ENCODE peak calls at places on chromosomes 2 and 18, in four cellular contexts. U, M, E and Q are unnamed samples.

GRCh38 chr2:238257786-238258700 is 18.2 kb upstream of the HES6 start:
- DNase-seq in U (no peak), M (no peak), E (no peak), Q (no peak)

GRCh38 chr2:43387092-43388062 is 161.0 kb upstream of the ZFP36L2 start:
- DNase-seq in U (peak; percentile 4), M (peak; percentile 47), E (peak; percentile 34), Q (peak; percentile 43)

GRCh38 chr2:22355816-22356433 is 1029.1 kb upstream of the KLHL29 start:
- DNase-seq in U (no peak), M (peak; percentile 1), E (no peak), Q (peak; percentile 25)

GRCh38 chr2:170324640-170325046 is 146.7 kb downstream of the MYO3B start:
- DNase-seq in U (peak; percentile 39), M (peak; percentile 65), E (no peak), Q (peak; percentile 31)

GRCh38 chr2:23460228-23460627 is 75.2 kb downstream of the KLHL29 start:
- DNase-seq in U (no peak), M (peak; percentile 53), E (no peak), Q (no peak)

GRCh38 chr2:101466426-101466825 is 8.5 kb downstream of the RFX8 start:
- DNase-seq in U (no peak), M (peak; percentile 58), E (no peak), Q (no peak)

GRCh38 chr2:147789720-147790119 is 55.1 kb upstream of the ACVR2A start:
- DNase-seq in U (peak; percentile 59), M (peak; percentile 54), E (peak; percentile 16), Q (no peak)

GRCh38 chr18:55115606-55116005 is 156.3 kb upstream of the CCDC68 start:
- DNase-seq in U (peak; percentile 8), M (peak; percentile 74), E (no peak), Q (no peak)

GRCh38 chr2:26584191-26584590 is 57.0 kb downstream of the CIB4 start:
- DNase-seq in U (no peak), M (no peak), E (no peak), Q (no peak)

GRCh38 chr2:195706161-195706900 is 49.3 kb downstream of the SLC39A10 start:
- DNase-seq in U (no peak), M (peak; percentile 14), E (no peak), Q (no peak)

GRCh38 chr2:33377048-33377447 is 99.4 kb upstream of the RASGRP3 start:
- DNase-seq in U (no peak), M (no peak), E (no peak), Q (no peak)

GRCh38 chr2:111617804-111618576 is 266.0 kb downstream of the ANAPC1 start:
- DNase-seq in U (no peak), M (peak; percentile 80), E (no peak), Q (no peak)

GRCh38 chr2:233354971-233355574 is 779 bp downstream of the DGKD start:
- DNase-seq in U (peak; percentile 30), M (peak; percentile 46), E (no peak), Q (peak; percentile 38)

GRCh38 chr2:236793041-236794011 is 223.7 kb downstream of the ACKR3 start:
- DNase-seq in U (no peak), M (peak; percentile 11), E (no peak), Q (no peak)

GRCh38 chr2:222576390-222577081 is 79.4 kb downstream of the FARSB start:
- DNase-seq in U (no peak), M (no peak), E (no peak), Q (no peak)

GRCh38 chr2:233436691-233437438 is 82.6 kb downstream of the DGKD start:
- DNase-seq in U (no peak), M (no peak), E (no peak), Q (no peak)

GRCh38 chr2:147872967-147873366 is 28.1 kb downstream of the ACVR2A start:
- DNase-seq in U (no peak), M (no peak), E (no peak), Q (no peak)

GRCh38 chr2:11534078-11534745 is 367 bp downstream of the GREB1 start:
- DNase-seq in U (no peak), M (no peak), E (no peak), Q (no peak)

GRCh38 chr2:11535899-11536344 is 2.1 kb downstream of the GREB1 start:
- DNase-seq in U (no peak), M (no peak), E (no peak), Q (no peak)

GRCh38 chr2:11533278-11534077 is at the start of gene GREB1:
- DNase-seq in U (peak; percentile 71), M (peak; percentile 79), E (no peak), Q (no peak)

GRCh38 chr2:11532434-11533055 is 1.3 kb upstream of the GREB1 start:
- DNase-seq in U (peak; percentile 80), M (peak; percentile 69), E (no peak), Q (no peak)

DNA sequence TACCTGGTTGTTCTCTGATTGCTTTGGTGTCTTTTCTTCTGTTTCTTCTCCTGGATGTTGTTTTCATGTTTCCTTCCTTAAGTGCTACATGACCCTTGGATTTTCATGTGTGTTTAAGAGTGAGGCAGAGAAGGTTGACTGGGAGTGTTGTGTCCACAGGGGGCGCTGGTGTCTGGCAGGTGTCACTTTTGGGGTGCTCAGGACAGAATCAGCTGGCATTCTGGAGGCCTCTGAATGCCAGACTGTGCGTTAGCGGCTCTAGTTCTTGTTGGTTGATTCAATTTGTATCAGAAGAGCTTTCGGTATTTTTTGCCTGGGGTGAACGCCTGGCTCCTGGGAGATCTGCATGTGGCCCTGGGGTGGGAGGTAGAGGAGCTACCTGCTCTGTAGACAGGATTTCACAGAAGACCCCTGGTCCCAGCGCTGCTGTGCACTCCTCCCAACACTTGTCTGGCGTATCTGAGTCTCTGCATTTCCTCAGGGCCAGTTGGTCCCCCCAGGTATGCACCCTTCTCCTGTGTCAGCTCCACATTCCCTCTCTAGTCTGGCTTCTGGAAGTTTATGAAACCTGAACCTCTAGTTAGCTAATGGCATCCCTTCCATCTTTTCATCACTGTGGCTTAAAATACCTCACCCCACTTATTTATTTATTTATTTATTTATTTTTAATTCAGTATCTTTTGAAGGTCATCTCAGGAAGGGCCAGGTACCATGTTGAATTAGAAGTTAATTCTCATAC is 1.1 kb downstream of the GREB1 start:
- DNase-seq in U (no peak), M (no peak), E (no peak), Q (no peak)
- TF ChIP-seq CTCF in U (peak; percentile 21), M (no peak), E (no peak), Q (peak; percentile 28)

GRCh38 chr18:662197-662596 is 4.7 kb downstream of the TYMS start:
- DNase-seq in U (no peak), M (no peak), E (no peak), Q (no peak)

GRCh38 chr18:666628-667027 is 9.2 kb downstream of the TYMS start:
- DNase-seq in U (no peak), M (no peak), E (no peak), Q (no peak)

GRCh38 chr18:669077-669476 is 11.6 kb downstream of the TYMS start:
- DNase-seq in U (no peak), M (no peak), E (no peak), Q (no peak)

GRCh38 chr18:668263-668662 is 10.8 kb downstream of the TYMS start:
- DNase-seq in U (no peak), M (no peak), E (no peak), Q (no peak)

DNA sequence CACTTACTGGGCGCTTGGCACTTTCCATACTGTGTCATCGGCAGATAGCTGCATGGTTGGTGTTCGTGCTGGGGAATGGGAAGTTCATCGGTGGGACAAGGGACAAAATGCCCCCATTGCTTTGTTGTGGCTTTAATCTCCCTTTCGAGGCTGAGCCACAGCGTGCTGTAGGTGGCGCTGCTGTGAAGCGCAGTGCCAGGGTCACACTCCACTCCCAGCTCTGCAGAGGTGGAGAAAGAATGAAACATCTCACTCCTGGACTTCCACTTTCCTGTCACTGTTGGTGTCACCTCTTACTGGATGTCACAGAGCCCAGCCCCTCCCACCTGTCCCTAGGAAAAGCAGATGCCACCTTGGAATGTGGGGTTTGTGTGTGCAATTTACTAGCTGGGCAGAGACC is 8.7 kb downstream of the TYMS start:
- DNase-seq in U (no peak), M (no peak), E (no peak), Q (no peak)
- TF ChIP-seq CTCF in U (peak; percentile 13), M (no peak), E (peak; percentile 14), Q (peak; percentile 28)

GRCh38 chr18:12744103-12744502 is 41.3 kb downstream of the PSMG2 start:
- DNase-seq in U (peak; percentile 64), M (peak; percentile 80), E (no peak), Q (peak; percentile 69)
- TF ChIP-seq CTCF in U (peak; percentile 65), M (peak; percentile 41), E (peak; percentile 46), Q (peak; percentile 53)

GRCh38 chr2:45104429-45104828 is 95.2 kb upstream of the SIX2 start:
- DNase-seq in U (no peak), M (no peak), E (no peak), Q (no peak)
- TF ChIP-seq CTCF in U (no peak), M (no peak), E (no peak), Q (no peak)

GRCh38 chr18:68484241-68484640 is 230.7 kb downstream of the TMX3 start:
- DNase-seq in U (peak; percentile 37), M (peak; percentile 55), E (no peak), Q (no peak)
- TF ChIP-seq CTCF in U (no peak), M (no peak), E (no peak), Q (no peak)

GRCh38 chr2:100423631-100424030 is 6.2 kb upstream of the CHST10 start:
- DNase-seq in U (no peak), M (peak; percentile 76), E (no peak), Q (no peak)

GRCh38 chr2:100425573-100426383 is 8.3 kb upstream of the CHST10 start:
- DNase-seq in U (no peak), M (no peak), E (no peak), Q (no peak)

GRCh38 chr2:100424277-100424875 is 6.9 kb upstream of the CHST10 start:
- DNase-seq in U (no peak), M (no peak), E (no peak), Q (no peak)

GRCh38 chr2:100425107-100425506 is 7.6 kb upstream of the CHST10 start:
- DNase-seq in U (no peak), M (no peak), E (no peak), Q (no peak)

GRCh38 chr2:100422320-100422719 is 4.9 kb upstream of the CHST10 start:
- DNase-seq in U (peak; percentile 11), M (peak; percentile 67), E (no peak), Q (no peak)
- TF ChIP-seq CTCF in U (peak; percentile 57), M (peak; percentile 52), E (peak; percentile 69), Q (peak; percentile 23)

GRCh38 chr2:122960727-122961641 is 1064.1 kb upstream of the CNTNAP5 start:
- DNase-seq in U (peak; percentile 78), M (peak; percentile 1), E (no peak), Q (no peak)
- TF ChIP-seq CTCF in U (no peak), M (no peak), E (no peak), Q (no peak)

DNA sequence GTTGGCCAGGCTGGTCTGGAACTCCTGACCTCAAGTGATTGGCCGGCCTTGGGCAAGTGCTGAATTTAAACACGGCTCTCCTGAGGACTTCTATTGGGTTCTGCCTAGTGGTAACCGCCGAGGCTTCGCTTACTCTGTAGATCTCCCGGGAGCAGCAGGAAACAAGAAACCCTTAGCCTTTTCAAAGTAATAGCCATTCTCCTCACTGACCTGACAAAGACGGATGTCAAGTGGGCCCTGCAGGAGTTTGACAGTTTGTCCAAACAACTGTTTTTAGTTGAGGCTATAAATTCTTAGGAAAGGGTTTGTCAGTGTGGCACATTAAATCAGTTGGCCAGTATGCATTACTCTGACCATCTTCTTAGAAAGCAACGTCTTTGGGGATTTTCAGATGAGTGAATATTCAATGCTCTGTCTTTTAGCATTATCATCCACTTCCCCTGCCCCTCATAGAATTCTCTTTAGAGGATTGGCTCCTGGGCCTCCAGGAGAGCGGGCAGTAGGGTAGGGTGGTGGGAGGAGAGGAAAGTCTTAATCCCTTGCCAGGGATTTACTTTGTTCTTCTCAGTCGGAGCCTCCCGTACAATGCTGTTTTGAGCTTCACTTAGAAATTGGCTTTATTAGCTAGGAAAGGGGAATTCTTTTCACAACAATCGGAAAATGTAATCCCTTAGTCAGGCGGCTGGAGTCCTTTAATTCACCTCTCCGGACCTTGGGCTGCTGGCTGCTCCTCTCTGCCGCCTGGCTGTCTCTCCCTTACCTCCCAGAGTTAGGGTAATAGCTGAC is 13.3 kb upstream of the C18orf32 start:
- DNase-seq in U (no peak), M (no peak), E (no peak), Q (no peak)
- TF ChIP-seq CTCF in U (no peak), M (no peak), E (no peak), Q (no peak)